ENCODE peak calls at places on chromosomes 12 and 14, in nine cellular contexts. D is NCI-H446 treated with DMSO at 0.1 percent for 48 hours; F is smooth muscle cell of the brain vasculature; C is activated CD4-positive, alpha-beta T cell treated with anti-CD3 and anti-CD28 coated beads for 24 hours; T is activated CD4-positive, alpha-beta memory T cell treated with anti-CD3 and anti-CD28 coated beads, Interleukin-2, amount 10 ng/mL, durations not matched to agents 7 days and 5 days; X is EH; H is neural crest cell; Z is naive thymus-derived CD4-positive, alpha-beta T cell; Q is NCI-H2081. P is an unnamed sample.

GRCh38 chr12:129552996-129553750 is 350.7 kb downstream of the TMEM132D start:
- DNase-seq in Q (no peak), F (no peak), H (no peak), Z (no peak), C (no peak), T (no peak), D (no peak), X (no peak), P (no peak)

GRCh38 chr14:69460093-69460701 is 24.3 kb upstream of the PLEKHD1 start:
- DNase-seq in F (peak), C (peak), Z (peak), D (peak), X (peak), H (peak), Q (peak), T (peak), P (peak)

GRCh38 chr14:29233188-29233587 is 466.6 kb downstream of the FOXG1 start:
- DNase-seq in F (no peak), H (no peak), X (no peak), Q (no peak), T (no peak), D (peak), Z (no peak), C (no peak), P (no peak)

GRCh38 chr14:87869619-87870583 is 123.1 kb downstream of the GALC start:
- DNase-seq in F (no peak), Z (no peak), C (no peak), X (peak), Q (no peak), T (no peak), H (no peak), D (no peak), P (no peak)

GRCh38 chr12:4148418-4149056 is 125.0 kb upstream of the CCND2 start:
- DNase-seq in H (no peak), F (no peak), X (no peak), Q (no peak), C (no peak), Z (no peak), D (no peak), T (peak), P (peak)

GRCh38 chr12:94148841-94149780 is 734 bp downstream of the PLXNC1 start:
- DNase-seq in F (no peak), C (no peak), D (no peak), H (no peak), T (peak), Q (peak), X (peak), Z (peak), P (peak)

GRCh38 chr12:75553398-75553797 is 42.0 kb upstream of the KRR1 start:
- DNase-seq in Q (no peak), T (no peak), F (no peak), H (no peak), X (peak), C (no peak), Z (no peak), D (no peak), P (no peak)

GRCh38 chr14:89810101-89810500 is 144.4 kb downstream of the EFCAB11 start:
- DNase-seq in Q (no peak), C (no peak), X (no peak), T (no peak), H (no peak), F (no peak), Z (no peak), D (no peak), P (no peak)

GRCh38 chr14:60736494-60736893 is 1.9 kb downstream of the MNAT1 start:
- DNase-seq in F (no peak), T (no peak), H (no peak), Q (no peak), Z (no peak), X (peak), C (no peak), D (no peak), P (no peak)

GRCh38 chr12:112308184-112308583 is 74.0 kb downstream of the HECTD4 start:
- DNase-seq in Z (no peak), F (no peak), D (no peak), C (no peak), T (no peak), H (no peak), X (no peak), Q (no peak), P (no peak)

GRCh38 chr14:32201196-32201815 is 539 bp upstream of the RNU6-7 start:
- DNase-seq in Z (peak), X (peak), Q (peak), F (peak), C (peak), T (peak), D (peak), H (peak), P (peak)

GRCh38 chr12:67747869-67748760 is 99.6 kb downstream of the DYRK2 start:
- DNase-seq in Z (no peak), Q (no peak), H (no peak), C (no peak), F (no peak), T (no peak), D (no peak), X (peak), P (no peak)

GRCh38 chr14:95156153-95156764 is 1.1 kb downstream of the DICER1 start:
- DNase-seq in D (no peak), C (no peak), Z (no peak), F (no peak), X (peak), Q (no peak), T (peak), H (no peak), P (no peak)

GRCh38 chr14:68199465-68200145 is 380.0 kb downstream of the RAD51B start:
- DNase-seq in F (no peak), H (peak), D (no peak), X (peak), T (no peak), Q (peak), C (no peak), Z (no peak), P (no peak)